ENCODE peak calls at places on chromosomes 11 and 22, in ten cellular contexts. X is CD4-positive, CD25-positive, alpha-beta regulatory T cell; G is spleen; W is CD8-positive, alpha-beta memory T cell; H is naive thymus-derived CD4-positive, alpha-beta T cell; E is tibial nerve; Q is mammary epithelial cell; M is colonic mucosa; S is heart left ventricle; Y is uterus. F is an unnamed sample.

GRCh38 chr11:83818349-83818748 is 532.2 kb upstream of the CCDC90B start:
- DNase-seq in X (no peak), G (no peak), W (no peak), H (no peak), E (no peak), Q (peak; percentile 5), M (no peak), S (no peak), Y (no peak), F (no peak)

GRCh38 chr11:34150494-34151151 is 45.2 kb downstream of the NAT10 start:
- DNase-seq in X (no peak), G (peak; percentile 48), W (no peak), H (no peak), E (no peak), Q (no peak), M (no peak), S (no peak), Y (no peak), F (no peak)

GRCh38 chr11:31248768-31249167 is 120.8 kb downstream of the DCDC1 start:
- DNase-seq in X (no peak), G (no peak), W (no peak), H (no peak), E (no peak), Q (no peak), M (no peak), S (no peak), Y (no peak), F (no peak)

GRCh38 chr11:74739546-74740270 is 8.5 kb upstream of the CHRDL2 start:
- DNase-seq in X (peak; percentile 34), G (no peak), W (peak; percentile 31), H (no peak), E (no peak), Q (peak; percentile 60), M (peak; percentile 36), S (peak; percentile 47), Y (peak; percentile 63), F (no peak)

GRCh38 chr11:57546869-57547518 is 9.6 kb downstream of the SMTNL1 start:
- DNase-seq in X (no peak), G (no peak), W (no peak), H (no peak), E (no peak), Q (peak; percentile 42), M (no peak), S (no peak), Y (no peak), F (peak; percentile 20)

GRCh38 chr11:10763766-10764165 is 12.7 kb downstream of the CTR9 start:
- DNase-seq in X (no peak), G (no peak), W (no peak), H (no peak), E (no peak), Q (no peak), M (no peak), S (no peak), Y (no peak), F (no peak)

GRCh38 chr11:66851698-66852465 is 5.0 kb upstream of the LRFN4 start:
- DNase-seq in X (no peak), G (peak; percentile 64), W (no peak), H (no peak), E (no peak), Q (no peak), M (no peak), S (no peak), Y (no peak), F (peak; percentile 65)

GRCh38 chr11:121467965-121468364 is 15.2 kb upstream of the SORL1-AS1 start:
- DNase-seq in X (peak; percentile 52), G (no peak), W (peak; percentile 82), H (peak; percentile 40), E (no peak), Q (peak; percentile 39), M (no peak), S (no peak), Y (peak; percentile 46), F (no peak)

GRCh38 chr11:130633466-130633865 is 185.0 kb downstream of the ADAMTS15 start:
- DNase-seq in X (no peak), G (no peak), W (no peak), H (no peak), E (no peak), Q (peak; percentile 69), M (no peak), S (no peak), Y (no peak), F (no peak)

GRCh38 chr22:48065852-48066251 is 1303.4 kb downstream of the TBC1D22A start:
- DNase-seq in X (no peak), G (no peak), W (no peak), H (no peak), E (no peak), Q (no peak), M (no peak), S (no peak), Y (no peak), F (no peak)

GRCh38 chr11:67648796-67649613 is 1.5 kb downstream of the ACY3 start:
- DNase-seq in X (no peak), G (peak; percentile 88), W (no peak), H (no peak), E (peak; percentile 13), Q (no peak), M (no peak), S (no peak), Y (no peak), F (no peak)

GRCh38 chr11:11163256-11163655 is 189.8 kb downstream of the CSNK2A3 start:
- DNase-seq in X (no peak), G (no peak), W (no peak), H (no peak), E (no peak), Q (no peak), M (no peak), S (no peak), Y (no peak), F (no peak)

DNA sequence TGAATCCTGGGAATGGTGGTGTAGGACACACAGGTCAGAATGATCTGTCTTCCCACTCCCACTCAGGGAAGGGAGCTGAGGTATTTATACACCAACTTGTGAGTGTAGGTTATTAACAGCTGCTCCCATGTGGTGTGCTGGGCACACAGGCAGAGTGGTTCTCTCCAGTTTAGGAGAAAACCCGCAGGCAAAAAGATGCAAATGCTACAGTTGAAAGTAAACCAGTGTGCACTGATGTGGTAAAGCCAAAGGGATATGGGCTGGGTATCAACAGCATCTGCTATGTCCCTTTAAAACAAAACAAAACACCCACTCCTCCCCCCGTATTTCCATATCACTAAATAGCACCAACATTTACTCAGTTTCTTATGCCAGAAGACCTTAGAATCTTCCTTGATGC is 75.4 kb upstream of the SYT13 start:
- DNase-seq in X (no peak), G (no peak), W (no peak), H (no peak), E (no peak), Q (no peak), M (no peak), S (no peak), Y (no peak), F (no peak)
- H3K27ac ChIP-seq in X (no peak overlapping the region), G (no peak overlapping the region), W (no peak overlapping the region), H (no peak overlapping the region), E (no peak overlapping the region), Q (no peak overlapping the region), M (no peak overlapping the region), S (no peak overlapping the region), Y (no peak overlapping the region), F (no peak overlapping the region)

DNA sequence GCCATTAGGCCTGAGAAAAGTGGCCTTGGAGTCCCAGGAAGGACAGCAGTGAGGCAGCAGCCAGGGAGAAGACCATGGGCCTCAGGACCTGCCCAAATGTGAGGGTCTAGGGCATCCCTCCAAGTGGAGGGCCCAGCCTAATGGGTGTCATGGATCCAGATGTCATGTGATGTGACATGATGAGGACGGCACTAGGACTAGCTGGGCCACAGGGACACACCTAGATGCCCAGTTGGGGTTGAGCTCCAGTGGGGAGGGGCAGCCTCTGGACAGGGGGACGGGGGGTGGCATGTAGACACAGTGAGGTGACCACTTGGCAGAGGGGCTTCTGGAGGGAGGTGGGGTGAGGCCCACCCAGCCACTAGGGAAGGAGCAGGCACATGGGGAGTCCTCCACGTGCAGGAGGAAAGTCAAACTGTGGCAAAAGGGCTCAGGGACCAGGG is 5.4 kb downstream of the SCARF2 start:
- DNase-seq in X (no peak), G (peak; percentile 51), W (no peak), H (no peak), E (no peak), Q (no peak), M (no peak), S (no peak), Y (no peak), F (peak; percentile 43)
- H3K4me1 ChIP-seq in X (peaks cover 52% of the 10 kb centered on the region), G (peaks cover 83% of the 10 kb centered on the region), W (peaks cover 35% of the 10 kb centered on the region), H (peaks cover 36% of the 10 kb centered on the region), E (peaks cover 82% of the 10 kb centered on the region), Q (peaks cover 19% of the 10 kb centered on the region), M (peaks cover 25% of the 10 kb centered on the region), S (peaks cover 28% of the 10 kb centered on the region), Y (no peaks in the 10 kb centered on the region), F (peaks cover 35% of the 10 kb centered on the region)

DNA sequence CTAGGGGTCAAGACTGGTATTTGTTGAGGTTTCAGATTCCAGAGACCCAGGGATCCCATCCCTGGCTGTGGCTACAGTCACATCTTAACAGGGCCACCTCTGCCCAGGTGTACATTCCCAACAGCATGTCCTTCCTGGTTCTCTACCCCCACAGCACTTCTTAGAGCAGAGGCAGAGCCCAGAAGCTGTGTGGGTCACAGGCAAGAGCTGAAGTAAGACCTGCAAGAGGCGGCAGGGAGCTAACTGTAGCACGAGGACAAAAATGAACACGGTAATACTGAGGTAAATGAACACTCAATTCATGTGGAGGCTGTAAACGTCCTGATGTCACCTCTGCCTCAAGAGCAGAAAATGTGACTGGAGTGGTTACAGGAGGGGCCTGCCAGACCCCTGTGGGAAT is 21.7 kb upstream of the RAPSN start:
- DNase-seq in X (no peak), G (peak; percentile 16), W (no peak), H (no peak), E (no peak), Q (no peak), M (no peak), S (no peak), Y (no peak), F (no peak)
- H3K36me3 ChIP-seq in X (peaks cover 90% of the 10 kb centered on the region), G (peaks cover 100% of the 10 kb centered on the region), W (peaks cover 61% of the 10 kb centered on the region), H (peaks cover 91% of the 10 kb centered on the region), E (peaks cover 23% of the 10 kb centered on the region), Q (peaks cover 46% of the 10 kb centered on the region), M (peaks cover 33% of the 10 kb centered on the region), S (peaks cover 71% of the 10 kb centered on the region), Y (no peaks in the 10 kb centered on the region), F (peaks cover 89% of the 10 kb centered on the region)

DNA sequence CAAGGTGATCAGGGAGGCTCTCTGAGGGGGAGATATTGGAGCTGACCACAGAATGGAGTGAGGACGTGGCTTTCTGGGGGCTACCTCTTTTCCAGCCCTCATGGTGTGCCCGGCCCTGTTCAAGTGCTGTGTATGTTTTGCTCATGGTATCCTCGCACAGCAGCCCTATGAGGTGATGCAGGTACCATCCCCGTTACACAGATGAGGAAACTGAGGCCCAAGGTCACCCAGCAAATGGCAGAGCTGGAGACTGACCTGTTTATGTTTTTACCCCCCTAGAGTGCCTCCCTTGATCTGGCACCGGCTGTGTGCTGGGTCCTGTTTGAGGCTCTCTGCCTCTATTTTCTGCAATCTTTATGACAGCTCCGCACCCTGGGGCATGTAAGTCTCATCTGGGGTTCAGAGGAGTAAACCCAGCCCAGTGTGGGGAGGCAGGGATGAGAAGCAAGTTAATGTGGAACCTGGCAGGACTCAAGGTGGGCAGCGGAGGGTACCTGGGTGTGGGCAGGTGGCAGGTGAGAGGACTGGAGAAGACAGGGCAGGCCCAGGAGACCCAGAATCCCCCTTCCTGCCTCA is 20.8 kb downstream of the SGSM1 start:
- DNase-seq in X (no peak), G (no peak), W (no peak), H (no peak), E (no peak), Q (no peak), M (no peak), S (no peak), Y (no peak), F (no peak)
- H3K27ac ChIP-seq in X (no peak overlapping the region), G (no peak overlapping the region), W (no peak overlapping the region), H (no peak overlapping the region), E (no peak overlapping the region), Q (no peak overlapping the region), M (peak overlapping the region; percentile 37), S (no peak overlapping the region), Y (no peak overlapping the region), F (no peak overlapping the region)

GRCh38 chr11:8786933-8787332 is 104.3 kb downstream of the RPL27A start:
- DNase-seq in X (no peak), G (no peak), W (no peak), H (no peak), E (no peak), Q (peak; percentile 17), M (no peak), S (no peak), Y (no peak), F (no peak)
- H3K4me1 ChIP-seq in X (no peaks in the 10 kb centered on the region), G (peaks cover 33% of the 10 kb centered on the region), W (no peaks in the 10 kb centered on the region), H (no peaks in the 10 kb centered on the region), E (peaks cover 28% of the 10 kb centered on the region), Q (peaks cover 6% of the 10 kb centered on the region), M (no peaks in the 10 kb centered on the region), S (peaks cover 43% of the 10 kb centered on the region), Y (peaks cover 20% of the 10 kb centered on the region), F (peaks cover 13% of the 10 kb centered on the region)